ENCODE peak calls at places on chromosome 11, in four cellular contexts. F is SK-N-SH, T is IMR-90, A is A549. E is an unnamed sample.
A peak's percentile ranks its signal among the peaks of the same experiment; 100 is the strongest.

GRCh38 chr11:57761301-57762234 is at the start of gene CTNND1:
- DNase-seq in A (peak; percentile 98), F (peak; percentile 91), T (peak; percentile 98), E (peak; percentile 99)

GRCh38 chr11:87398913-87399312 is 361.2 kb downstream of the TMEM135 start:
- DNase-seq in A (no peak), F (no peak), T (no peak), E (no peak)

GRCh38 chr11:116833816-116834534 is 3.4 kb downstream of the APOA1 start:
- DNase-seq in T (no peak), A (no peak), F (no peak), E (no peak)

GRCh38 chr11:113313601-113314000 is 782 bp upstream of the TTC12 start:
- DNase-seq in A (no peak), T (peak; percentile 8), F (no peak), E (no peak)

GRCh38 chr11:25776238-25776637 is 555.7 kb upstream of the ANO3 start:
- DNase-seq in F (no peak), T (no peak), A (no peak), E (no peak)

GRCh38 chr11:17164361-17165246 is 43.2 kb downstream of the PIK3C2A start:
- DNase-seq in T (peak; percentile 15), F (no peak), A (no peak), E (peak; percentile 31)

GRCh38 chr11:47186076-47186936 is at the start of gene PACSIN3:
- DNase-seq in T (peak; percentile 19), A (peak; percentile 58), F (peak; percentile 92), E (peak; percentile 94)

GRCh38 chr11:92897487-92897886 is 72.0 kb upstream of the MTNR1B start:
- DNase-seq in A (no peak), F (no peak), T (no peak), E (no peak)

GRCh38 chr11:986270-986951 is 50.1 kb downstream of the MUC6 start:
- DNase-seq in F (no peak), T (no peak), A (no peak), E (no peak)

DNA sequence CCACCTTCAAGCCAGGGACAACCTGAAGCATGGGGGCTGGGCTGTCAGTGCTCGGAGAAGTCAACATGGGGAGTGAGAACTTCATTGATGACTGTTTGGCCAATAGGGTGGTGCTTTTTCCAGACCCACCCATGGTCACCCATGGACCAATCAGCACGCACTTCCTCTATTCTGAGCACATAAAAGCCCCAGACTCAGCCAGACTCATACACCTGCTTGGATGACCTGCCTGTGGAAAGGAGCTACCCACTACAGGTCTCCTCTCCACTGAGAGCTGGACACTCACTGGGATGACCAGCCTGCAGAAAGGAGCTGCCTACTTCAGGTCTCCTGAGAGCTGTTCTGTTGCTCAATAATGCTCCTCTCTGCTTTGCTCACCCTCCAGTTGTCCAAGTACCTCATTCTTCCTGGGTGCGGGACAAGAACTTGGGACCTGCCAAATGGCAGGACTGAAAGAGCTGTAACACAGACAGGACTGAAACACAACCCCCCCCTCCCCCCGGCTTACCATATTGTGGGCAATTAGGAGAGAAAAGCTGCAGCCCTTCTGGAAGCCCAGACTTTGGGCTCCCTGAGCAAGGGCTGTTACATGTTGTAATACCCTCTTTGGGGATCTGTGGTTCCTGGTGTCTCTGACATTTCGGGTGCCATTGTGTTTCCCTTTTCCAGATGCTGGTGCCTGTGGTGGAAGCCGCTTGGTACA is 44.4 kb upstream of the WNT11 start:
- DNase-seq in T (no peak), F (no peak), A (no peak), E (no peak)
- H3K4me1 ChIP-seq in T (no peaks in the 10 kb centered on the region), F (no peaks in the 10 kb centered on the region), A (no peaks in the 10 kb centered on the region), E (peaks cover 5% of the 10 kb centered on the region)

GRCh38 chr11:63502252-63502820 is 3.5 kb upstream of the LGALS12 start:
- DNase-seq in F (no peak), T (no peak), A (no peak), E (peak; percentile 57)

GRCh38 chr11:63504054-63504453 is 1.8 kb upstream of the LGALS12 start:
- DNase-seq in T (no peak), F (no peak), A (no peak), E (no peak)

GRCh38 chr11:63504933-63505586 is 824 bp upstream of the LGALS12 start:
- DNase-seq in A (no peak), F (no peak), T (no peak), E (no peak)

GRCh38 chr11:63501236-63501635 is 4.6 kb upstream of the LGALS12 start:
- DNase-seq in A (no peak), T (no peak), F (no peak), E (no peak)

DNA sequence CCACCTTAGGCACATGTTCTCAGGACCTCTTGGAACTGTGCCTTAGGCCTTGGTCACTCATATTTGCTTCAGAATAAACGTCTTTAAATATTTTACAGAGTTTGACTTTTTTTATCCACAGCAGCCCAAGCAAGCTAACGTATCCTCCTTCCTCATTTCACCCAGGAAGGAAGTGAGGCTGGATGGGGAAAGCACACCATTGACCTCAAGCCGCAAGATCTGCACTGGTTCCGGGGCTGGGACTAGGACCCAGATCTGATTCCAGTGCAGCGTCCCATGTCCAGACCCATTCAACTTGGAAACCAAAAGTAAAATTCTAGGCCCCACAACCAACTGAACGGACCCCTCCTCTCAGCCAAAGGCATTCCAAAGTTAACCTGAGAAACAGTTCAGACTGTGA is 2.4 kb upstream of the LGALS12 start:
- DNase-seq in F (no peak), A (no peak), T (no peak), E (no peak)
- TF ChIP-seq SMC3 in F (no peak), A (no peak), T (no peak), E (no peak)

DNA sequence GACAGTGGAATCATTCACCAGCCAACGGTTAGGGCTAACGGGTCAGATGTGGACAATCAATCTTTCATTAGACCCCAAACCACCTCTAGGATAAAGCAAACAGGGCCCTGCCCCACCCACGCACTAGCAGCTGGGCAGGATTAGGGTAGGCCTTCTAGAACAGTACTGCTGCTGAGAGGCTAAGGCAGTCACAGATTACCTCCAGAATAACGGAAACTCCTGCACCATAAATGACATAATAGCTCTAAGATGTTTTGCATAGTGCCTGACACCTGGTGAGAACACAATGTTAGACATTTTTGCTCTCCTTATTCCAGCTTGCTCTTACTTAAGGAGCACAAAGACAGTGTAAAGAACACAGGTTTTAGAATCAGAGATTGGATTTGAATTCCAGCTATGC is 1.8 kb downstream of the SYTL2 start:
- DNase-seq in F (no peak), A (no peak), T (no peak), E (no peak)
- TF ChIP-seq CTCF in F (no peak), A (no peak), T (no peak), E (no peak)

GRCh38 chr11:13629752-13630151 is 38.7 kb upstream of the FAR1 start:
- DNase-seq in A (no peak), F (no peak), T (no peak), E (no peak)

GRCh38 chr11:13635804-13636203 is 32.7 kb upstream of the FAR1 start:
- DNase-seq in T (no peak), F (no peak), A (no peak), E (no peak)

GRCh38 chr11:13637125-13638119 is 31.0 kb upstream of the FAR1 start:
- DNase-seq in A (no peak), T (no peak), F (no peak), E (no peak)

GRCh38 chr11:13638436-13638835 is 30.0 kb upstream of the FAR1 start:
- DNase-seq in F (no peak), A (no peak), T (no peak), E (no peak)

GRCh38 chr11:13635290-13635689 is 33.2 kb upstream of the FAR1 start:
- DNase-seq in A (no peak), F (no peak), T (no peak), E (no peak)
- H3K4me1 ChIP-seq in A (no peaks in the 10 kb centered on the region), F (no peaks in the 10 kb centered on the region), T (no peaks in the 10 kb centered on the region), E (no peaks in the 10 kb centered on the region)

GRCh38 chr11:31887180-31887579 is 76.1 kb upstream of the PAX6 start:
- DNase-seq in A (peak; percentile 16), F (peak; percentile 12), T (no peak), E (peak; percentile 53)

GRCh38 chr11:31884080-31884479 is 73.0 kb upstream of the PAX6 start:
- DNase-seq in A (no peak), T (no peak), F (no peak), E (no peak)

GRCh38 chr11:31882951-31883392 is 71.8 kb upstream of the PAX6 start:
- DNase-seq in T (no peak), F (no peak), A (no peak), E (no peak)

GRCh38 chr11:31881825-31882224 is 70.7 kb upstream of the PAX6 start:
- DNase-seq in F (no peak), A (no peak), T (no peak), E (no peak)

DNA sequence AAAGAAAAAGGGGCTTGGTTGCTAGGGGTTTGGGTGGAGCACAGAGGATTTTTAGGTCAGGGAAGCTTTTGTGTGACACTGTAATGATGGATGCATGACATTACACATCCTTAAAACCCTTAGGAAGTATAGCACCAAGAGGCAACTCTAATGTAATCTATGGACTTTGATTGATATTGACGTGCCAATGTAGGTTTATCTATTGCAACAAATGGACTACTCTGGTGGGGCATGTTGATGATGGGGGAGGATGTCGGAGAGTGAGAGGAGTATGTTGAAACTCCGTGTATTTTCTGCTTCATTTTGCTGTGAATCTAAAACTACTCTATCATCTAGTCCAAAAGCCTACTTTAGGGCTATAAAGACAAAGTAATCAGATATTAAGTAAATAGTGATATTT is 72.3 kb upstream of the PAX6 start:
- DNase-seq in F (no peak), A (no peak), T (no peak), E (no peak)
- TF ChIP-seq SMC3 in F (no peak), A (no peak), T (no peak), E (no peak)

E was measured in K562.